ENCODE peak calls at places on chromosomes 3 and 15, in four cellular contexts. One of them, this sample, is unnamed.

GRCh38 chr3:46208167-46208704 is at the start of gene CCR1:
- DNase-seq in transverse colon: peak; percentile 57
- DNase-seq in esophagus squamous epithelium: no peak
- DNase-seq in tibial artery: no peak
- DNase-seq in this sample: peak; percentile 12

GRCh38 chr15:70251246-70251990 is 153.7 kb upstream of the TLE3 start:
- DNase-seq in esophagus squamous epithelium: no peak
- DNase-seq in transverse colon: no peak
- DNase-seq in tibial artery: peak; percentile 46
- DNase-seq in this sample: no peak

GRCh38 chr3:115187149-115187757 is 40.2 kb upstream of the ZBTB20 start:
- DNase-seq in esophagus squamous epithelium: no peak
- DNase-seq in tibial artery: no peak
- DNase-seq in transverse colon: peak; percentile 23
- DNase-seq in this sample: no peak

GRCh38 chr3:155323063-155323666 is 29.7 kb upstream of the STRIT1 start:
- DNase-seq in tibial artery: no peak
- DNase-seq in esophagus squamous epithelium: no peak
- DNase-seq in transverse colon: peak; percentile 10
- DNase-seq in this sample: peak; percentile 93

GRCh38 chr3:38190481-38190881 is 25.1 kb downstream of the OXSR1 start:
- DNase-seq in tibial artery: no peak
- DNase-seq in esophagus squamous epithelium: no peak
- DNase-seq in transverse colon: no peak
- DNase-seq in this sample: no peak

GRCh38 chr15:75349851-75350588 is 3.2 kb downstream of the NEIL1 start:
- DNase-seq in esophagus squamous epithelium: no peak
- DNase-seq in tibial artery: peak; percentile 66
- DNase-seq in transverse colon: peak; percentile 66
- DNase-seq in this sample: no peak

GRCh38 chr15:89483079-89483478 is 13.3 kb downstream of the RHCG start:
- DNase-seq in esophagus squamous epithelium: no peak
- DNase-seq in transverse colon: no peak
- DNase-seq in tibial artery: peak; percentile 32
- DNase-seq in this sample: no peak

GRCh38 chr3:150723946-150724345 is 20.2 kb upstream of the ERICH6 start:
- DNase-seq in esophagus squamous epithelium: no peak
- DNase-seq in tibial artery: no peak
- DNase-seq in transverse colon: peak; percentile 49
- DNase-seq in this sample: no peak

GRCh38 chr15:99197861-99198260 is 51.5 kb downstream of the TTC23 start:
- DNase-seq in tibial artery: no peak
- DNase-seq in esophagus squamous epithelium: no peak
- DNase-seq in transverse colon: no peak
- DNase-seq in this sample: no peak

GRCh38 chr15:40103864-40104271 is 4.8 kb downstream of the BMF start:
- DNase-seq in transverse colon: no peak
- DNase-seq in tibial artery: no peak
- DNase-seq in esophagus squamous epithelium: no peak
- DNase-seq in this sample: no peak

GRCh38 chr3:147412917-147413711 is 3.9 kb downstream of the ZIC1 start:
- DNase-seq in tibial artery: no peak
- DNase-seq in esophagus squamous epithelium: no peak
- DNase-seq in transverse colon: no peak
- DNase-seq in this sample: no peak
- H3K4me3 ChIP-seq in tibial artery: peak overlapping the region; percentile 38
- H3K4me3 ChIP-seq in esophagus squamous epithelium: peak overlapping the region; percentile 52
- H3K4me3 ChIP-seq in transverse colon: no peak overlapping the region
- H3K4me3 ChIP-seq in this sample: peak overlapping the region; percentile 19

DNA sequence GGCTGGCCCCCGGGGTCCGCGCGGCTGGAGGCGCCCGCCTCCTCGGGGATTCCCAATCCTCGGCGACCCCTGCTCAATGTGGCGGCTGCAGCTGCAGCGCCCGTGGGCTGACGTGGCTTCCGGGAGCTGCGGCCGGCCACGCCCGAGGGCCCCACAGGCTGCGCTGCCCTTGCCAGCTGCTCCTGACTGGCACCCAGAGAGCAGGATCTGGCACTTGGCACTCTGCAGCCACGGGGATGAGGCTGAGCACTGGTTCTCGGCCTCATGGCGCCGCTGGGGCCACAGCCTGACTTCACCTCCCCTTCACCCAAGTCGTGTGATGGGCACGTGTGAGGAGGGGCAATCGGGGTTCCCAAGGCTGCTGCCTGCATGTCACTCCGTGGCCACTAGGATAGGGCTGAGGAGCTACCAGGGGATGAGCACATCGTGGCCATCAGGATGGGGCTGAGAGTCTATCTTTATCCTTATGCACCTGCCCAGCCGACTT is 267.8 kb upstream of the FRG2C start:
- DNase-seq in tibial artery: no peak
- DNase-seq in esophagus squamous epithelium: no peak
- DNase-seq in transverse colon: no peak
- DNase-seq in this sample: no peak
- H3K4me3 ChIP-seq in tibial artery: peak overlapping the region; percentile 40
- H3K4me3 ChIP-seq in esophagus squamous epithelium: peak overlapping the region; percentile 51
- H3K4me3 ChIP-seq in transverse colon: no peak overlapping the region
- H3K4me3 ChIP-seq in this sample: no peak overlapping the region

GRCh38 chr15:66045542-66045941 is 176.3 kb downstream of the RAB11A start:
- DNase-seq in esophagus squamous epithelium: no peak
- DNase-seq in transverse colon: peak; percentile 16
- DNase-seq in tibial artery: no peak
- DNase-seq in this sample: no peak
- H3K4me3 ChIP-seq in esophagus squamous epithelium: no peak overlapping the region
- H3K4me3 ChIP-seq in transverse colon: no peak overlapping the region
- H3K4me3 ChIP-seq in tibial artery: no peak overlapping the region
- H3K4me3 ChIP-seq in this sample: no peak overlapping the region

DNA sequence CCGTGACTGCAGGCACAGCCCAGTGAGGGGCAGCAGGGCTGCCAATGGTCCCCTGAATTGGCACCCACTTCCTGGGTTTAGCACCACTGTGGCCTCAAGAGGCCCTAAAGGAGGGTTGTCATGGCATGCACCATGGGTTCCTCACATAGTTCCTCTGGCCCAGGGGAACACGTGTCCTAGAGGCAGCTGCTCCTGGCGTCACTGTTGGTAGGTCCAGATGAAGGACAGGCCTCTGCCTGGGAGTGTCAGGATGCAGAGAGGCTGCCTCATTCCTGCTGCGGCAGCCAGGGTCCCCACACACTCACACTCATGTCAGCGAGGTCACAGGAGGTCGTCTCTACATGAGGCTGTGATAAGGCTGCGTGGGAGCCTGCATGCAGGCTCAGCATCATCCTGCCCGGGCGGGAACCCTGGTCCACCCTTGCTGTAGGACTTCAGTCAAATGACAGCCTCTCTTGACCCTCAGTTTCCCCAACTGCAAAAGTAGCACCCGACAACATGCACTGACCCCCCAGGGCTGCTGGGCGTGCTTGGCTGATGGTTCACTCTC is 26.1 kb upstream of the SFMBT1 start:
- DNase-seq in tibial artery: peak; percentile 56
- DNase-seq in transverse colon: no peak
- DNase-seq in esophagus squamous epithelium: no peak
- DNase-seq in this sample: no peak
- H3K4me3 ChIP-seq in tibial artery: no peak overlapping the region
- H3K4me3 ChIP-seq in transverse colon: no peak overlapping the region
- H3K4me3 ChIP-seq in esophagus squamous epithelium: peak overlapping the region; percentile 71
- H3K4me3 ChIP-seq in this sample: no peak overlapping the region

This sample was measured in fibroblast of pulmonary artery.